ENCODE peak calls at places on chromosome 9, in ten cellular contexts. L is Calu3; J is germinal center; S is stimulated activated CD4-positive, alpha-beta T cell treated with anti-CD3 and anti-CD28 coated beads, Interleukin-15, amount 100 ng/mL, for 1 hour; E is activated CD8-positive, alpha-beta T cell treated with anti-CD3 and anti-CD28 coated beads for 36 hours; Z is activated T-cell treated with anti-CD3 and anti-CD28 coated beads, Interleukin-2, amount 50 U/mL, for 72 hours; X is NCI-H2081; P is ELR; Q is stimulated activated CD8-positive, alpha-beta memory T cell treated with anti-CD3 and anti-CD28 coated beads, Interleukin-4, amount 100 ng/mL, for 48 hours; B is HCEC 1CT. V is an unnamed sample.

GRCh38 chr9:5326187-5326586 is 13.5 kb downstream of the RLN1 start:
- DNase-seq in L (no peak), J (no peak), S (no peak), E (no peak), Z (no peak), X (no peak), P (no peak), Q (no peak), B (no peak), V (no peak)

GRCh38 chr9:99635032-99635431 is 186.7 kb upstream of the NR4A3 start:
- DNase-seq in L (no peak), J (no peak), S (no peak), E (no peak), Z (no peak), X (no peak), P (no peak), Q (no peak), B (peak), V (peak)

GRCh38 chr9:108671156-108671555 is 184.6 kb downstream of the ACTL7B start:
- DNase-seq in L (no peak), J (no peak), S (no peak), E (no peak), Z (no peak), X (no peak), P (peak), Q (no peak), B (peak), V (peak)

GRCh38 chr9:4674783-4675182 is 4.6 kb upstream of the CDC37L1 start:
- DNase-seq in L (no peak), J (no peak), S (no peak), E (no peak), Z (no peak), X (no peak), P (peak), Q (no peak), B (peak), V (peak)

GRCh38 chr9:136047775-136048559 is 47.1 kb downstream of the NACC2 start:
- DNase-seq in L (no peak), J (no peak), S (no peak), E (no peak), Z (no peak), X (no peak), P (no peak), Q (no peak), B (no peak), V (no peak)

GRCh38 chr9:25742241-25742640 is 64.0 kb upstream of the TUSC1 start:
- DNase-seq in L (peak), J (no peak), S (no peak), E (no peak), Z (no peak), X (peak), P (no peak), Q (no peak), B (no peak), V (no peak)

GRCh38 chr9:134320195-134320885 is 5.9 kb upstream of the RXRA start:
- DNase-seq in L (no peak), J (no peak), S (no peak), E (no peak), Z (no peak), X (no peak), P (no peak), Q (no peak), B (no peak), V (no peak)

GRCh38 chr9:136694163-136694864 is 7.1 kb upstream of the AGPAT2 start:
- DNase-seq in L (peak), J (no peak), S (no peak), E (peak), Z (peak), X (no peak), P (peak), Q (peak), B (peak), V (peak)

V was measured in M059J.